ENCODE peak calls at places on chromosome 19, in four cellular contexts. K is CD8-positive, alpha-beta T cell; P is cardiac fibroblast; H is lower leg skin. Q is an unnamed sample.

GRCh38 chr19:44796701-44797115 is 12.2 kb upstream of the BCAM start:
- DNase-seq in K (no peak), P (peak; percentile 39), H (no peak), Q (peak; percentile 61)

GRCh38 chr19:16363133-16363851 is 38.7 kb downstream of the KLF2 start:
- DNase-seq in K (no peak), P (no peak), H (no peak), Q (no peak)

GRCh38 chr19:8373867-8374813 is 10.2 kb downstream of the ANGPTL4 start:
- DNase-seq in K (no peak), P (no peak), H (no peak), Q (peak; percentile 80)

GRCh38 chr19:2440515-2440914 is 13.1 kb upstream of the TIMM13 start:
- DNase-seq in K (no peak), P (no peak), H (no peak), Q (no peak)

GRCh38 chr19:10110076-10110971 is 1.2 kb upstream of the P2RY11 start:
- DNase-seq in K (no peak), P (no peak), H (no peak), Q (no peak)

GRCh38 chr19:11088508-11089253 is 582 bp upstream of the LDLR start:
- DNase-seq in K (no peak), P (peak; percentile 84), H (no peak), Q (peak; percentile 41)

GRCh38 chr19:17951151-17952040 is 15.5 kb upstream of the KCNN1 start:
- DNase-seq in K (no peak), P (no peak), H (no peak), Q (no peak)

GRCh38 chr19:46133101-46133627 is 8.7 kb upstream of the IGFL3 start:
- DNase-seq in K (no peak), P (peak; percentile 89), H (peak; percentile 74), Q (peak; percentile 92)

GRCh38 chr19:13796301-13797057 is 1.2 kb downstream of the ZSWIM4 start:
- DNase-seq in K (no peak), P (peak; percentile 95), H (peak; percentile 95), Q (peak; percentile 86)

GRCh38 chr19:12639901-12640613 is 26.5 kb downstream of the MAN2B1 start:
- DNase-seq in K (peak; percentile 88), P (peak; percentile 77), H (peak; percentile 95), Q (peak; percentile 82)

GRCh38 chr19:4238831-4239230 is 8.0 kb upstream of the YJU2 start:
- DNase-seq in K (no peak), P (no peak), H (no peak), Q (no peak)

GRCh38 chr19:10637894-10638293 is 12.5 kb downstream of the SLC44A2 start:
- DNase-seq in K (no peak), P (no peak), H (no peak), Q (no peak)

GRCh38 chr19:18306903-18307681 is 15.8 kb downstream of the LSM4 start:
- DNase-seq in K (peak; percentile 69), P (no peak), H (no peak), Q (peak; percentile 44)

GRCh38 chr19:13817018-13817614 is 21.9 kb downstream of the ZSWIM4 start:
- DNase-seq in K (no peak), P (no peak), H (no peak), Q (no peak)

GRCh38 chr19:39138221-39139211 is 12.9 kb downstream of the PAK4 start:
- DNase-seq in K (no peak), P (no peak), H (no peak), Q (no peak)
- TF ChIP-seq CTCF in K (no peak), P (no peak), H (no peak), Q (no peak)

DNA sequence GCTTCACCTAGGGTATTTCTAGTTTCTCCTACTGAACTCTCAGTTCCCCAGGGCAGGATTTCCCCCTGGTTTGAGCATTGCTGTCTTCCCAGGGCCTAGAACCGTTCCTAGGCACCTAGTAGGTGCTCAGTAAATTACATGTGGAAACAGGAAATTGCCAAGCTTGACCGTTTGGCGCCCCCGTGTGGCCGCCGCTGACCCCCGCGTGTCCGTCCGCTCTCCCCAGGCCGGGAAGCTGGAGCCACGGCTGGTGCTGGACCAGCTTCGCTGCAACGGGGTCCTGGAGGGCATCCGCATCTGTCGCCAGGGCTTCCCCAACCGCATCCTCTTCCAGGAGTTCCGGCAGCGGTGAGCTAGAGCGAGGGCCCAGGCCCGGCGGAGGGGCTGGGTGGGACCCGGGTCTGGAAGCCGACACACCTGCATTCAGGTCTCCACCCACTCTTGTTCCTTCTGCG is 55.5 kb downstream of the MYH14 start:
- DNase-seq in K (no peak), P (no peak), H (no peak), Q (no peak)
- H3K4me3 ChIP-seq in K (no peak overlapping the region), P (no peak overlapping the region), H (no peak overlapping the region), Q (no peak overlapping the region)

GRCh38 chr19:29275266-29275665 is 62.3 kb upstream of the UQCRFS1 start:
- DNase-seq in K (peak; percentile 31), P (no peak), H (peak; percentile 39), Q (no peak)

GRCh38 chr19:29273000-29273691 is 60.2 kb upstream of the UQCRFS1 start:
- DNase-seq in K (peak; percentile 7), P (no peak), H (peak; percentile 23), Q (no peak)

GRCh38 chr19:29283366-29283765 is 70.4 kb upstream of the UQCRFS1 start:
- DNase-seq in K (no peak), P (no peak), H (peak; percentile 59), Q (no peak)

GRCh38 chr19:29277107-29277506 is 64.2 kb upstream of the UQCRFS1 start:
- DNase-seq in K (peak; percentile 70), P (no peak), H (peak; percentile 76), Q (no peak)

DNA sequence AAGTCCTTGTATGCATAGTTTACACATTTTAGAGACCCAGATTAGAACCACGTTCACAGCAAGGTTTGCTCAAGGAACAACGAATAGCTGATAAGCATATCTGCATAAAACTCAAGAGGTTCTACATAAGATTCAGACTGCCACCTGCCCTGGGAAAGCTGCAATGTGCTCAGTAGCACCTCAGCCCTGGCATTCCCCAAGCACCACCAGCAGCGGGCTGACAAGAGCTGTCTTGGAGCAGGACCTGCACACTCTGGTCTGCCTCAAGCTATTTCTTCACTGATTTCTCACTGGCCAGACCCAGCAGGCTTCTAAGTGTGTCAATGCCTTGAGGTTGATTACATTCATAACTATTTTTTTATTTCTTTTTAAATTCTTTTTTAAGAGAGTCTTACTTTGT is 65.8 kb upstream of the UQCRFS1 start:
- DNase-seq in K (no peak), P (no peak), H (no peak), Q (no peak)
- TF ChIP-seq CTCF in K (no peak), P (no peak), H (no peak), Q (no peak)

GRCh38 chr19:7326105-7326877 is 22.4 kb upstream of the ARHGEF18 start:
- DNase-seq in K (no peak), P (peak; percentile 18), H (no peak), Q (peak; percentile 51)
- H3K4me3 ChIP-seq in K (no peak overlapping the region), P (no peak overlapping the region), H (no peak overlapping the region), Q (no peak overlapping the region)

DNA sequence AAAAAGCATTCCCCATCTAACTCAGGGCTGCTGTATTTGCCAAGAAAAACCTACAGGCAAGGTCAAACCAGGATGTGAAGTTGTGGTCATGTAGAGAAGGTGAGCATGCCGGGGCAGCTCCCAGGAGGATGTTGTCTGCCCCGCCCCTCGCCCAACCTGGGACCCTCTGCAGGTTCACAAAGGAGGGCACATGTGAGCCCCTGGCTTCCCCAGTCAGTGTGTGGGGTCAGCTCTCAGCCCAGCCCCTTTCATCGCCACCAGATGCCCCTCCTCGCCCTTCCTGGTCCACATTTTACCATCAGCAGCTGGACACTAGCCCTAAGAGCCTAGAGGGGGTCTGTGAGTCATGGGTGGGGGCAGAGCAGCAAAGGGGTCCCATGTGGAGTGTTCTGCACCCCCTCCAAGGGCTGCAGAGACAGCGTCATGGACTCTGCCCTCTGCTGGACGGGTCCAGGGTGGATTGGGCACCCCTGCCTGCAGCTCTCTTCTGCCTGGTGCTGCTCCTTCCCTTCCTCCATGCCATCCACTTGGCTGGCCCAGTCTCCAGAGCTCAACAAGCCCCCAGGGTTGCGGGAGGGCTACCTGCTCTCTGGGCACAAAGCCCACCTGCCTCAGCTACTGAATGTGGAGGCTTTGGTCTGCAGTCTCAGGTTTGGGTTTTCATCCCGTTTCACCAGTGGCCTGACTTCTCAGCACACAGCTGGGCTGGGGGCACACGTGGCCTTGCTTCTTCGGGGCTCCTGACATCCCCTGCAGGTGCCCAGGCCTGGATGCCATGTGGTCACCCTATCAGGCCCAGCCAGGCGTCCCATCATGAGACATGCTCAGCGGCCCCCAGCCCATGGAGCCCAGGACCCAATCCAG is 3.7 kb downstream of the PLEKHF1 start:
- DNase-seq in K (peak; percentile 54), P (no peak), H (peak; percentile 82), Q (no peak)
- TF ChIP-seq CTCF in K (no peak), P (peak; percentile 12), H (no peak), Q (peak; percentile 45)

DNA sequence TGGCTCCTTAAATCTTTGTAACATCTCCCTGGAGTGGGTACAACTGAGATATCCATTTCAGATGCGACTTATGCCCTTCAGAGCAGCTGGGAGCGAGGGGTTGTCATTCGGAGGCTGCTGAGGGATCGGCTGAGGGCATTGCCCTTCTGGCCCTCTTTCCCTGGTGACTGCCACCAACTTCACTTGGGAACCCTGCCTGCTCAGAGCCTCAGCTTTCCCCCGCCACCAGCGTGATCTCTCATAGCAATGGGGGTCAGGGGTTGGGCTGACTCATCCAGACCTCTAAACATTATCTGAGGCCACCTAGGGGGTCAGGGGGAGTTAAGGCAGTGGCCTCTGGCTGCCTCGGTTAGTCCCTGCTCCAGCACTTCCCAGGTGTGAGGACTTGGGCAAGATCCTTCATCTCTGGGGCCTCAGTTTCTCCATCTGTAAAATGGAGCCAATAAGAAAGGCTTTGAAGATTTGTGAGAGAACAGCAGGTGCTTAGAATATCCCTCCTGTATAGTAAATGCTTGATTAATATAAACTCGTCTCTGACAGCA is 1.1 kb downstream of the PRX start:
- DNase-seq in K (no peak), P (no peak), H (no peak), Q (no peak)
- H3K4me3 ChIP-seq in K (no peak overlapping the region), P (no peak overlapping the region), H (no peak overlapping the region), Q (no peak overlapping the region)

GRCh38 chr19:33235269-33235995 is 9.8 kb upstream of the SLC7A10 start:
- DNase-seq in K (peak; percentile 86), P (peak; percentile 75), H (peak; percentile 97), Q (peak; percentile 76)

GRCh38 chr19:33234736-33235135 is 9.1 kb upstream of the SLC7A10 start:
- DNase-seq in K (no peak), P (no peak), H (no peak), Q (no peak)

GRCh38 chr19:33236696-33237390 is 11.2 kb upstream of the SLC7A10 start:
- DNase-seq in K (no peak), P (no peak), H (no peak), Q (no peak)

GRCh38 chr19:33234092-33234491 is 8.4 kb upstream of the SLC7A10 start:
- DNase-seq in K (no peak), P (no peak), H (no peak), Q (no peak)

DNA sequence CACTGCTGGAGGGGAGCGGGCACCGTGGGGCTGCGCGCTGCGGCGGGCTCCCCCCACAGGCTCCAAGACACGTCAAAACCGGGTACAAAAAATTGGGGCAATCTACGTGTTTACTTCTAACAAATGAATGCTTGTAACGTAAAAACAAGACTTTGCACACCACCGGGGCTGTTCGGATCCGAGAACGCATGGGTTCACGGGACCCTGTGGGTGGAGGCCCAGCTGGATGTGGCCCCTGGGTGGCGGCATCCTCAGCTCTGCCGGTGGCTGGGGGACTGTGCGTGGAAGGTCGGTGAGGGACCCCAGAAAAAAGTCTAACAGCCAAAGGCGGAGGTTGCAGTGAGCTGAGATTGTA is 10.3 kb upstream of the SLC7A10 start:
- DNase-seq in K (no peak), P (no peak), H (no peak), Q (no peak)
- TF ChIP-seq CTCF in K (no peak), P (no peak), H (no peak), Q (no peak)